ENCODE peak calls at places on chromosomes 1 and 21, in six cellular contexts. M, P, A, Z, C and F are unnamed samples.

GRCh38 chr1:18256318-18257235 is 149.0 kb downstream of the IGSF21 start:
- DNase-seq in P (peak; percentile 85), M (no peak), Z (peak; percentile 21), C (peak; percentile 48), A (peak; percentile 15), F (no peak)

GRCh38 chr1:200741808-200742207 is 3.1 kb downstream of the CAMSAP2 start:
- DNase-seq in M (no peak), A (no peak), C (no peak), Z (peak; percentile 20), P (no peak), F (no peak)

GRCh38 chr1:112971006-112971405 is 15.0 kb upstream of the SLC16A1 start:
- DNase-seq in M (no peak), Z (no peak), A (no peak), P (no peak), C (no peak), F (no peak)

GRCh38 chr1:96329121-96329520 is 392.5 kb upstream of the PTBP2 start:
- DNase-seq in C (peak; percentile 76), Z (no peak), A (no peak), P (no peak), M (no peak), F (no peak)

GRCh38 chr1:1124786-1125642 is 9.1 kb upstream of the C1orf159 start:
- DNase-seq in Z (peak; percentile 97), C (no peak), P (peak; percentile 71), A (no peak), M (no peak), F (no peak)

GRCh38 chr1:173418107-173418985 is 58.8 kb upstream of the PRDX6 start:
- DNase-seq in A (no peak), P (no peak), C (no peak), Z (no peak), M (no peak), F (no peak)

GRCh38 chr1:158310623-158311022 is 20.7 kb downstream of the CD1B start:
- DNase-seq in Z (no peak), A (no peak), P (no peak), M (no peak), C (no peak), F (no peak)

GRCh38 chr1:149995927-149996326 is 14.6 kb downstream of the OTUD7B start:
- DNase-seq in P (no peak), Z (no peak), A (no peak), M (no peak), C (no peak), F (no peak)

GRCh38 chr21:33668180-33668579 is 25.9 kb downstream of the ITSN1 start:
- DNase-seq in P (no peak), Z (no peak), M (no peak), A (no peak), C (peak; percentile 61), F (no peak)

GRCh38 chr1:36239941-36240637 is 15.8 kb downstream of the THRAP3 start:
- DNase-seq in P (no peak), C (peak; percentile 51), M (peak; percentile 81), Z (peak; percentile 68), A (no peak), F (no peak)

GRCh38 chr1:101237229-101237837 is 514 bp downstream of the S1PR1 start:
- DNase-seq in Z (no peak), A (no peak), P (no peak), M (no peak), C (peak; percentile 72), F (peak; percentile 37)

GRCh38 chr1:212437179-212437798 is 4.6 kb downstream of the NENF start:
- DNase-seq in Z (no peak), C (no peak), M (no peak), A (no peak), P (no peak), F (no peak)

GRCh38 chr1:227779651-227780050 is 35.8 kb upstream of the PRSS38 start:
- DNase-seq in C (no peak), M (peak; percentile 11), A (no peak), Z (no peak), P (no peak), F (no peak)

GRCh38 chr1:112251766-112252506 is 144.1 kb upstream of the CTTNBP2NL start:
- DNase-seq in Z (no peak), C (peak; percentile 79), M (no peak), P (no peak), A (peak; percentile 46), F (no peak)

GRCh38 chr1:203437696-203438315 is 37.8 kb upstream of the PRELP start:
- DNase-seq in P (no peak), C (no peak), A (no peak), M (no peak), Z (no peak), F (no peak)

GRCh38 chr1:165329104-165329503 is 27.4 kb downstream of the LMX1A start:
- DNase-seq in Z (no peak), C (no peak), P (no peak), M (no peak), A (no peak), F (no peak)

GRCh38 chr1:30785181-30785580 is 27.6 kb upstream of the LAPTM5 start:
- DNase-seq in A (no peak), Z (no peak), M (no peak), C (no peak), P (peak; percentile 35), F (no peak)

GRCh38 chr21:15730484-15731242 is 881 bp downstream of the USP25 start:
- DNase-seq in P (peak; percentile 86), A (no peak), Z (peak; percentile 31), C (no peak), M (no peak), F (no peak)

GRCh38 chr1:43276673-43277072 is 6.9 kb downstream of the TMEM125 start:
- DNase-seq in C (no peak), M (no peak), A (no peak), Z (no peak), P (no peak), F (no peak)

GRCh38 chr1:40796939-40797667 is 13.5 kb downstream of the KCNQ4 start:
- DNase-seq in Z (no peak), M (peak; percentile 90), C (no peak), A (no peak), P (no peak), F (no peak)

GRCh38 chr1:6125366-6125765 is 54.8 kb downstream of the CHD5 start:
- DNase-seq in M (peak; percentile 17), A (no peak), P (peak; percentile 62), Z (no peak), C (no peak), F (no peak)

GRCh38 chr1:101004061-101004460 is 21.5 kb downstream of the DPH5 start:
- DNase-seq in M (no peak), A (no peak), C (peak; percentile 72), Z (peak; percentile 3), P (no peak), F (peak; percentile 29)

GRCh38 chr1:46611691-46612221 is 4.9 kb downstream of the MOB3C start:
- DNase-seq in C (no peak), Z (no peak), P (peak; percentile 74), M (no peak), A (no peak), F (no peak)

DNA sequence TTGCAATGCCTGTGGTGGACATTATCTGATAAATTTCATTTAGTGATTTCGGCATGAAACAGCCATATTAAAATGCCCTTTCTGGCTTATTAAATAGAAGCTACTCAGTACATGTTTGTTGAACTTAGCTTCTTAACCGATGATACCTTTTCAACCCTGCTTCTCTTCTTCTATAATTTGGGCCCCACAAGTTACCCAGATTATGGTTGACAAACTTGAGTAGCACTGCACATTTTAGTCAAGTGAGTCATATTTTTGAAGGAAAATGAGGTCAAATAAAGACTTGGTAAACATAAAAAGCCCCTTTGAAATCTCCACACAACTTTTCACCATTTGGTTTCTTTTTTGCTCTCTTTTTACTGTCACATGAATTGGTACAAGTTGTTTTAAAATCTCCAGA is 33.8 kb downstream of the GIPC2 start:
- DNase-seq in Z (no peak), A (no peak), M (no peak), C (peak; percentile 50), P (no peak), F (no peak)
- H3K27ac ChIP-seq in Z (peak overlapping the region; percentile 12), A (no peak overlapping the region), M (peak overlapping the region; percentile 56), C (no peak overlapping the region), P (no peak overlapping the region), F (no peak overlapping the region)

DNA sequence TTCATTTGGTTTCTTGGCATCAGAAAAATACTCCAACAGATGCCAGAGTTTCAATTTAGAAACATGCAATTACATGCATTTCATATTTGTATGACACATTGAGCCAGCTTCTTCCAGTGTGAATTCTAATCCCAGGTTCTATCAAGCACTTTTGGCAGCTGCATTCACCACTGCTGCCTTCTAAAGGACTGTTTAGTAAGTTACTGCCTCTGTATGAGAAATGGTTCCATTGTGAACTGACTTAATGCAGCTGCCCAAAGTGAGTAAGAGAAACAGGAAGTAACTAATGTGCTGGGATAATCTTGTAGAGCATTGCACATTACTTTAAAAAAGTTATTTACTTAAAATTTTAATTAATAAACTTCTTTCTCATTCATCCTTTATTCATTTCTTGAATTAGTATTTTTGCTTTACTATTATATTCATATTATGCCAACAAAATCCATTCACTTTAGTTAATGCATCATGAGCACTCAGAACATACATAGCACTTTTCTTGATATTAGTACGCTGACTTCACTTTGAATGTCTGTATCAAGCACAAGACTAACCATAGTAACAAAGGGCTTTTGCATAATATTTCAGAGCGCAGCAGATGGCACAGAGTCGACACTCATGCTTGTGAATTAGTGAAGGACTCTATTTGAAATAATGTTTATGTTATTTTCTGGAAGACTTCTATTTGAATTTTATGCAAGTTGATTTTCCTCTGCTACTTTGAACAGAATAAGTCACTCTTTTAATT is 9.9 kb downstream of the RGS18 start:
- DNase-seq in A (no peak), M (no peak), Z (no peak), C (peak; percentile 36), P (no peak), F (no peak)
- H3K4me1 ChIP-seq in A (no peaks in the 10 kb centered on the region), M (no peaks in the 10 kb centered on the region), Z (no peaks in the 10 kb centered on the region), C (no peaks in the 10 kb centered on the region), P (no peaks in the 10 kb centered on the region), F (no peaks in the 10 kb centered on the region)

GRCh38 chr1:11764519-11764918 is 2.5 kb downstream of the C1orf167 start:
- DNase-seq in C (no peak), P (no peak), M (no peak), A (no peak), Z (no peak), F (no peak)
- H3K27ac ChIP-seq in C (no peak overlapping the region), P (no peak overlapping the region), M (no peak overlapping the region), A (no peak overlapping the region), Z (no peak overlapping the region), F (no peak overlapping the region)

DNA sequence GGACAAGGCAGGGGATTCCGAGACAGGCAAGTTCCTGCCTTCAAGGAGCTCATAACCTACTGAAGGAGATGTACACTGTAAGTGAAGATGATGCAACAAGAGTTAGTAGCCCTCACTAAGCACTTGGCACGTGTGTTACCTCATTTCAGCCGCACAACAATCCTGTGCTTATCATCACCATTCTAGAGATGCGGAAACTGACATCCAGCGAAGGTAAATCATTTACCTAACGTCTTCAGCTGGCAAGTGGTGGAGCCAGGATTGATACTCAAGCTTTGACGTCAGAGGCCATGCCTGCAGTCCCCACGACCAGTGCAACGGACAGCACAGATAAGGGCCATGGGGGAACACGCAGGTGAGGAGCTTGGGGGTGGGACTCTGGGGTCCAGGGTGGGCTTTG is 2.9 kb upstream of the UBXN10 start:
- DNase-seq in A (no peak), M (no peak), P (no peak), Z (peak; percentile 82), C (no peak), F (no peak)
- H3K4me1 ChIP-seq in A (peaks cover 3% of the 10 kb centered on the region), M (peaks cover 13% of the 10 kb centered on the region), P (no peaks in the 10 kb centered on the region), Z (peaks cover 6% of the 10 kb centered on the region), C (no peaks in the 10 kb centered on the region), F (peaks cover 30% of the 10 kb centered on the region)